ENCODE peak calls at places on chromosomes 13 and 19, in five cellular contexts. A is HS-27A, K is GM04503, I is fibroblast of the conjunctiva, V is lung. T is an unnamed sample.
A peak's percentile ranks its signal among the peaks of the same experiment; 100 is the strongest.

GRCh38 chr13:79799049-79799448 is 318.1 kb downstream of the NDFIP2 start:
- DNase-seq in A (no peak), K (no peak), I (no peak), V (no peak), T (no peak)

GRCh38 chr13:21055016-21055415 is 6.4 kb downstream of the LATS2 start:
- DNase-seq in A (no peak), K (no peak), I (no peak), V (no peak), T (no peak)

GRCh38 chr19:5343848-5344247 is 3.2 kb upstream of the PTPRS start:
- DNase-seq in A (no peak), K (peak; percentile 61), I (no peak), V (no peak), T (no peak)

GRCh38 chr19:40611900-40612698 is 10.9 kb downstream of the LTBP4 start:
- DNase-seq in A (no peak), K (no peak), I (no peak), V (no peak), T (no peak)

GRCh38 chr19:10334340-10335148 is 1.2 kb upstream of the RAVER1 start:
- DNase-seq in A (peak; percentile 85), K (peak; percentile 73), I (peak; percentile 93), V (peak; percentile 96), T (peak; percentile 95)

GRCh38 chr13:100694722-100695644 is 20.4 kb upstream of the TMTC4 start:
- DNase-seq in A (no peak), K (peak; percentile 9), I (no peak), V (no peak), T (no peak)

GRCh38 chr19:3125900-3126524 is 9.8 kb upstream of the GNA15 start:
- DNase-seq in A (no peak), K (no peak), I (no peak), V (peak; percentile 73), T (no peak)

GRCh38 chr19:10428996-10429381 is 8.7 kb downstream of the PDE4A start:
- DNase-seq in A (no peak), K (no peak), I (no peak), V (no peak), T (no peak)

T was measured in ureter.